ENCODE peak calls at places on chromosomes 16 and 17, in five cellular contexts. T is T-helper 17 cell; O is activated naive CD8-positive, alpha-beta T cell treated with anti-CD3 and anti-CD28 coated beads, Interleukin-2, amount 50 U/mL, for 16 hours; V is naive thymus-derived CD4-positive, alpha-beta T cell; Q is stimulated activated CD4-positive, alpha-beta T cell treated with anti-CD3 and anti-CD28 coated beads, Interleukin-1b, Interleukin-23, amount 100 ng/mL, for 1 hour. U is an unnamed sample.

GRCh38 chr17:43341705-43342600 is 56.8 kb upstream of the ARL4D start:
- DNase-seq in T (no peak), O (no peak), V (no peak), Q (no peak), U (no peak)

GRCh38 chr16:55933038-55933437 is 57.9 kb upstream of the CES5A start:
- DNase-seq in T (no peak), O (no peak), V (no peak), Q (no peak), U (no peak)

GRCh38 chr16:19094542-19095365 is 19.0 kb upstream of the ITPRIPL2 start:
- DNase-seq in T (no peak), O (no peak), V (no peak), Q (no peak), U (no peak)

GRCh38 chr16:67264277-67264676 is 15.1 kb upstream of the PLEKHG4 start:
- DNase-seq in T (no peak), O (no peak), V (no peak), Q (no peak), U (no peak)

GRCh38 chr17:40070895-40071719 is 8.3 kb downstream of the THRA start:
- DNase-seq in T (no peak), O (no peak), V (peak; percentile 10), Q (no peak), U (no peak)

GRCh38 chr16:69089091-69089912 is 16.2 kb upstream of the HAS3 start:
- DNase-seq in T (no peak), O (no peak), V (no peak), Q (no peak), U (no peak)

GRCh38 chr17:77427471-77427991 is 286.8 kb downstream of the SEC14L1 start:
- DNase-seq in T (no peak), O (no peak), V (no peak), Q (no peak), U (no peak)

GRCh38 chr17:59707971-59708425 is 544 bp downstream of the VMP1 start:
- DNase-seq in T (no peak), O (no peak), V (no peak), Q (no peak), U (no peak)

GRCh38 chr17:43949777-43950176 is 4.0 kb downstream of the PYY start:
- DNase-seq in T (no peak), O (no peak), V (no peak), Q (no peak), U (no peak)

GRCh38 chr17:27494192-27495091 is 38.2 kb downstream of the KSR1 start:
- DNase-seq in T (no peak), O (no peak), V (no peak), Q (no peak), U (no peak)

GRCh38 chr16:71622088-71622487 is 3.9 kb upstream of the MARVELD3 start:
- DNase-seq in T (no peak), O (no peak), V (no peak), Q (no peak), U (no peak)

GRCh38 chr16:86391486-86391885 is 118.8 kb upstream of the FOXF1 start:
- DNase-seq in T (no peak), O (no peak), V (no peak), Q (no peak), U (no peak)

GRCh38 chr16:16045311-16045710 is 95.9 kb downstream of the ABCC1 start:
- DNase-seq in T (no peak), O (no peak), V (no peak), Q (no peak), U (no peak)

GRCh38 chr17:17880577-17881196 is 43.9 kb upstream of the SREBF1 start:
- DNase-seq in T (no peak), O (no peak), V (no peak), Q (no peak), U (no peak)

GRCh38 chr17:290121-290521 is 62.5 kb downstream of the RPH3AL start:
- DNase-seq in T (no peak), O (no peak), V (no peak), Q (no peak), U (no peak)

GRCh38 chr17:76204277-76204676 is 36.0 kb downstream of the RNF157 start:
- DNase-seq in T (no peak), O (no peak), V (no peak), Q (no peak), U (no peak)

GRCh38 chr17:15981646-15982580 is 17.6 kb downstream of the ZSWIM7 start:
- DNase-seq in T (no peak), O (no peak), V (no peak), Q (no peak), U (no peak)

GRCh38 chr16:81866820-81867440 is 87.8 kb downstream of the PLCG2 start:
- DNase-seq in T (no peak), O (no peak), V (no peak), Q (no peak), U (no peak)

GRCh38 chr17:5019475-5019956 is 15.7 kb downstream of the SLC52A1 start:
- DNase-seq in T (no peak), O (peak; percentile 17), V (peak; percentile 24), Q (no peak), U (no peak)

GRCh38 chr17:38789185-38789584 is 10.2 kb downstream of the PIP4K2B start:
- DNase-seq in T (no peak), O (no peak), V (no peak), Q (no peak), U (no peak)

GRCh38 chr17:42288078-42288984 is at the start of gene STAT5A:
- DNase-seq in T (peak; percentile 77), O (no peak), V (peak; percentile 83), Q (no peak), U (no peak)

GRCh38 chr17:78374631-78375274 is 3.7 kb upstream of the PGS1 start:
- DNase-seq in T (no peak), O (no peak), V (no peak), Q (no peak), U (no peak)

GRCh38 chr17:27578718-27579085 is 52.3 kb upstream of the LGALS9 start:
- DNase-seq in T (no peak), O (no peak), V (no peak), Q (no peak), U (no peak)

GRCh38 chr17:77476006-77476405 is 335.2 kb downstream of the SEC14L1 start:
- DNase-seq in T (no peak), O (no peak), V (no peak), Q (no peak), U (no peak)

GRCh38 chr17:60305141-60305540 is 86.8 kb downstream of the USP32 start:
- DNase-seq in T (no peak), O (no peak), V (peak; percentile 15), Q (no peak), U (peak; percentile 53)

GRCh38 chr16:51153275-51153991 is 2.4 kb upstream of the SALL1 start:
- DNase-seq in T (no peak), O (no peak), V (no peak), Q (no peak), U (no peak)